ENCODE peak calls at places on chromosomes 5 and 9, in five cellular contexts. Q is heart right ventricle, E is fibroblast of pulmonary artery, L is dorsolateral prefrontal cortex, M is retinal pigment epithelial cell. X is an unnamed sample.

GRCh38 chr9:16459421-16460148 is 410.9 kb downstream of the BNC2 start:
- DNase-seq in Q (no peak), E (peak), L (no peak), M (no peak), X (no peak)

GRCh38 chr5:128093368-128093767 is 9.8 kb downstream of the SLC12A2 start:
- DNase-seq in Q (no peak), E (peak), L (no peak), M (no peak), X (no peak)

GRCh38 chr5:146751054-146751453 is 127.5 kb downstream of the PPP2R2B start:
- DNase-seq in Q (no peak), E (no peak), L (no peak), M (peak), X (no peak)

GRCh38 chr5:141941779-141942178 is 16.2 kb downstream of the PCDH12 start:
- DNase-seq in Q (no peak), E (no peak), L (no peak), M (no peak), X (no peak)

GRCh38 chr5:181221792-181222629 is 1.1 kb upstream of the TRIM41 start:
- DNase-seq in Q (peak), E (peak), L (peak), M (no peak), X (peak)

GRCh38 chr5:11905209-11905608 is 963 bp upstream of the CTNND2 start:
- DNase-seq in Q (no peak), E (no peak), L (peak), M (no peak), X (no peak)

GRCh38 chr9:79694676-79695400 is 123.1 kb downstream of the TLE4 start:
- DNase-seq in Q (no peak), E (peak), L (no peak), M (peak), X (no peak)

GRCh38 chr5:65861830-65862241 is 64.5 kb upstream of the ERBIN start:
- DNase-seq in Q (no peak), E (peak), L (no peak), M (peak), X (no peak)

GRCh38 chr5:72618699-72619098 is 111.5 kb upstream of the ZNF366 start:
- DNase-seq in Q (no peak), E (no peak), L (no peak), M (no peak), X (no peak)

GRCh38 chr5:59789197-59789596 is 104.3 kb downstream of the PDE4D start:
- DNase-seq in Q (no peak), E (peak), L (no peak), M (no peak), X (no peak)

GRCh38 chr5:172405226-172405625 is 49.1 kb downstream of the SH3PXD2B start:
- DNase-seq in Q (no peak), E (no peak), L (no peak), M (no peak), X (no peak)

GRCh38 chr9:38641985-38642864 is 21.8 kb upstream of the ANKRD18A start:
- DNase-seq in Q (no peak), E (peak), L (no peak), M (peak), X (no peak)

GRCh38 chr5:40041452-40041851 is 616.7 kb upstream of the DAB2 start:
- DNase-seq in Q (no peak), E (no peak), L (no peak), M (no peak), X (no peak)
- H3K4me3 ChIP-seq in Q (no peak), E (no peak), L (no peak), M (no peak), X (no peak)

GRCh38 chr9:17802249-17802857 is 223.5 kb downstream of the SH3GL2 start:
- DNase-seq in Q (no peak), E (peak), L (no peak), M (no peak), X (no peak)
- TF ChIP-seq CTCF in Q (peak), E (peak), L (peak), M (peak), X (peak)

GRCh38 chr5:154614125-154614524 is 136.1 kb upstream of the HAND1 start:
- DNase-seq in Q (no peak), E (no peak), L (no peak), M (no peak), X (no peak)

GRCh38 chr5:154612666-154613065 is 134.6 kb upstream of the HAND1 start:
- DNase-seq in Q (no peak), E (no peak), L (no peak), M (no peak), X (no peak)

GRCh38 chr5:154610321-154611154 is 132.5 kb upstream of the HAND1 start:
- DNase-seq in Q (peak), E (peak), L (peak), M (peak), X (peak)

GRCh38 chr5:154608531-154609011 is 130.5 kb upstream of the HAND1 start:
- DNase-seq in Q (no peak), E (no peak), L (no peak), M (no peak), X (no peak)

DNA sequence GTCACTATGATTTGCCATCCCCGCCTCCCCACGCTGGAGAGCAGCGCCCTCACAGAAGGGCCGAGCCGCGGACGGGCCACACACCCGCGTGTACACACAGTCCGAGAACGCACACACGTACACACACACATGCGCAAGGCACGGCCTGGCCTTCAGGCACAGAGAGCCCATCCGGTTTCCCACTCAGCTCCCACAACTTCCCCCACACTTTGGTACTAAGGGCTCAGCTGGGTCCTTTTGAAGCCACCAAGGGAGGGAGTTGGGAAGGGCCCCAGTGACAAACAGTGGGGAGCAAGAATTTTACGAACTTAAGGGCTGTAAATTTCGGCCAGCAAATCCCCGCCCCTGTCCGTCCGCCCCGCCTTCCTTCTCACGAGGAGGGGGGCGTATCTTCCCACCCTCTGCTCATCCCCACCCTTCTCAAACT is 133.3 kb upstream of the HAND1 start:
- DNase-seq in Q (no peak), E (peak), L (no peak), M (no peak), X (no peak)
- H3K4me3 ChIP-seq in Q (peak), E (peak), L (peak), M (peak), X (no peak)

GRCh38 chr9:91423785-91424402 is at the start of gene NFIL3:
- DNase-seq in Q (peak), E (peak), L (peak), M (no peak), X (no peak)
- TF ChIP-seq CTCF in Q (no peak), E (no peak), L (no peak), M (no peak), X (no peak)